ENCODE peak calls at places on chromosomes 16 and 17, in nine cellular contexts. I, P, L, N, B, U, H, Z and J are unnamed samples.
A peak's percentile ranks its signal among the peaks of the same experiment; 100 is the strongest.

GRCh38 chr16:29905668-29906067 is 5.4 kb downstream of the ASPHD1 start:
- DNase-seq in P (no peak), Z (no peak), N (no peak), L (no peak), U (no peak), I (no peak), B (no peak), H (no peak), J (no peak)

GRCh38 chr17:7798839-7799238 is 35.2 kb upstream of the KDM6B start:
- DNase-seq in U (no peak), N (no peak), P (no peak), H (no peak), B (no peak), Z (no peak), L (no peak), I (no peak), J (no peak)

GRCh38 chr16:64408699-64409098 is 713.2 kb downstream of the CDH11 start:
- DNase-seq in L (no peak), H (no peak), I (no peak), P (no peak), N (no peak), B (no peak), U (no peak), Z (no peak), J (no peak)

GRCh38 chr17:75819116-75819515 is 25.1 kb downstream of the UNC13D start:
- DNase-seq in P (no peak), I (no peak), L (no peak), H (no peak), U (no peak), B (no peak), N (no peak), Z (peak; percentile 77), J (no peak)

GRCh38 chr17:39208136-39208535 is 8.1 kb downstream of the RPL19 start:
- DNase-seq in H (no peak), N (no peak), L (no peak), U (no peak), I (no peak), P (no peak), Z (no peak), B (no peak), J (no peak)

GRCh38 chr17:61729690-61730268 is 133.5 kb downstream of the BRIP1 start:
- DNase-seq in N (no peak), Z (no peak), P (no peak), I (no peak), H (no peak), L (no peak), B (no peak), U (no peak), J (no peak)

GRCh38 chr17:43151880-43152456 is 19.0 kb upstream of the NBR1 start:
- DNase-seq in I (no peak), L (no peak), N (no peak), P (no peak), B (no peak), H (no peak), U (no peak), Z (no peak), J (no peak)

GRCh38 chr17:72523491-72523890 is 402.7 kb downstream of the SOX9 start:
- DNase-seq in P (no peak), U (no peak), N (no peak), L (no peak), B (no peak), H (no peak), I (no peak), Z (no peak), J (no peak)

GRCh38 chr17:27667656-27668487 is 36.9 kb downstream of the LGALS9 start:
- DNase-seq in P (no peak), B (no peak), I (no peak), Z (no peak), N (no peak), L (no peak), U (peak; percentile 4), H (no peak), J (no peak)

GRCh38 chr16:81175325-81175891 is 63.1 kb upstream of the BCO1 start:
- DNase-seq in P (peak; percentile 32), U (no peak), H (no peak), B (no peak), Z (no peak), I (peak; percentile 49), L (no peak), N (no peak), J (no peak)

GRCh38 chr16:5036228-5037156 is 2.8 kb upstream of the NAGPA start:
- DNase-seq in P (no peak), N (no peak), L (no peak), H (no peak), B (no peak), I (no peak), U (no peak), Z (no peak), J (no peak)

GRCh38 chr17:17685775-17686291 is 4.6 kb downstream of the RAI1 start:
- DNase-seq in L (no peak), Z (no peak), I (no peak), N (peak; percentile 12), U (peak; percentile 83), P (peak; percentile 71), B (no peak), H (peak; percentile 62), J (no peak)

GRCh38 chr17:42673885-42674754 is 2.7 kb downstream of the PLEKHH3 start:
- DNase-seq in P (no peak), H (peak; percentile 62), N (peak; percentile 24), U (peak; percentile 71), Z (peak; percentile 89), L (no peak), I (no peak), B (no peak), J (no peak)

GRCh38 chr16:79770244-79771064 is 169.9 kb upstream of the MAF start:
- DNase-seq in I (peak; percentile 78), P (peak; percentile 41), N (peak; percentile 83), L (peak; percentile 17), B (peak; percentile 42), Z (peak; percentile 94), H (peak; percentile 92), U (peak; percentile 92), J (peak; percentile 80)

GRCh38 chr17:62572488-62573469 is 54.7 kb upstream of the MRC2 start:
- DNase-seq in Z (no peak), N (no peak), I (no peak), P (no peak), B (no peak), U (no peak), L (no peak), H (no peak), J (no peak)

GRCh38 chr16:23174622-23175021 is 7.9 kb upstream of the SCNN1G start:
- DNase-seq in P (no peak), U (no peak), Z (peak; percentile 28), I (no peak), L (no peak), H (no peak), N (peak; percentile 7), B (no peak), J (no peak)

GRCh38 chr16:82062645-82063058 is 27.6 kb downstream of the HSD17B2 start:
- DNase-seq in U (no peak), L (no peak), H (no peak), P (peak; percentile 78), I (peak; percentile 48), B (no peak), Z (no peak), N (no peak), J (no peak)

GRCh38 chr16:81885976-81886586 is 107.0 kb downstream of the PLCG2 start:
- DNase-seq in B (no peak), L (no peak), U (no peak), N (peak; percentile 32), H (no peak), I (no peak), P (no peak), Z (peak; percentile 71), J (no peak)

GRCh38 chr17:74776044-74776962 is at the start of gene NAT9:
- DNase-seq in P (peak; percentile 90), U (peak; percentile 100), B (peak; percentile 99), L (peak; percentile 71), N (peak; percentile 94), I (peak; percentile 79), H (peak; percentile 99), Z (peak; percentile 99), J (peak; percentile 100)

GRCh38 chr17:69320908-69321238 is 6.1 kb downstream of the ABCA5 start:
- DNase-seq in N (no peak), I (no peak), P (no peak), L (no peak), B (no peak), U (no peak), Z (no peak), H (no peak), J (no peak)

GRCh38 chr17:43673516-43674323 is 12.0 kb upstream of the MEOX1 start:
- DNase-seq in P (peak; percentile 32), L (no peak), U (peak; percentile 83), H (peak; percentile 76), Z (peak; percentile 64), N (peak; percentile 51), I (peak; percentile 42), B (peak; percentile 61), J (peak; percentile 87)

GRCh38 chr16:89115216-89115949 is 21.7 kb downstream of the ACSF3 start:
- DNase-seq in N (peak; percentile 98), Z (no peak), H (peak; percentile 33), I (no peak), B (peak; percentile 85), L (peak; percentile 58), P (no peak), U (peak; percentile 78), J (peak; percentile 74)

GRCh38 chr16:27406729-27407128 is 4.8 kb downstream of the IL21R start:
- DNase-seq in N (no peak), Z (no peak), I (no peak), L (no peak), H (no peak), P (no peak), U (no peak), B (no peak), J (peak; percentile 73)

GRCh38 chr16:89304181-89304851 is 86.8 kb downstream of the ZNF778 start:
- DNase-seq in L (no peak), B (no peak), I (no peak), N (no peak), H (no peak), P (no peak), U (no peak), Z (no peak), J (no peak)

GRCh38 chr16:9612267-9612666 is 520.8 kb downstream of the HAPSTR1 start:
- DNase-seq in U (no peak), Z (no peak), L (no peak), P (no peak), B (no peak), I (peak; percentile 24), N (no peak), H (no peak), J (no peak)

GRCh38 chr16:84318091-84318975 is 23.7 kb downstream of the WFDC1 start:
- DNase-seq in Z (no peak), B (no peak), P (no peak), U (no peak), H (no peak), L (no peak), I (no peak), N (no peak), J (no peak)

GRCh38 chr16:65781363-65781762 is 585.1 kb upstream of the CDH5 start:
- DNase-seq in P (no peak), Z (no peak), L (no peak), N (no peak), H (no peak), B (no peak), I (no peak), U (no peak), J (no peak)

GRCh38 chr17:42531455-42532354 is 4.3 kb upstream of the NAGLU start:
- DNase-seq in Z (no peak), I (no peak), N (peak; percentile 29), P (no peak), U (peak; percentile 83), L (no peak), H (peak; percentile 70), B (peak; percentile 26), J (peak; percentile 45)

GRCh38 chr16:27748868-27749546 is 199.1 kb downstream of the KATNIP start:
- DNase-seq in Z (no peak), N (peak; percentile 54), P (peak; percentile 87), L (no peak), B (peak; percentile 8), U (peak; percentile 72), I (peak; percentile 78), H (no peak), J (no peak)

GRCh38 chr16:50399411-50399810 is 30.6 kb upstream of the BRD7 start:
- DNase-seq in I (no peak), Z (no peak), H (no peak), P (no peak), N (no peak), U (no peak), L (no peak), B (no peak), J (peak; percentile 30)

GRCh38 chr17:41308918-41309359 is at the start of gene KRTAP16-1:
- DNase-seq in I (no peak), H (peak; percentile 11), L (no peak), B (peak; percentile 48), Z (no peak), P (no peak), N (no peak), U (no peak), J (peak; percentile 20)